ENCODE peak calls at places on chromosomes 16 and 17, in seven cellular contexts. W is Peyer's patch, N is ovary, X is breast epithelium, S is adrenal gland, Z is endothelial cell of umbilical vein, I is body of pancreas. B is an unnamed sample. For H3K4me1, the result is how much of the 10 kb centered on the place peaks cover.

GRCh38 chr16:11188801-11189740 is 66.9 kb downstream of the SOCS1 start:
- DNase-seq in W (no peak), N (no peak), X (peak), S (no peak), Z (no peak), I (no peak), B (no peak)

GRCh38 chr16:81397879-81398516 is 46.6 kb upstream of the CMIP start:
- DNase-seq in W (peak), N (no peak), X (no peak), S (no peak), Z (no peak), I (no peak), B (no peak)

GRCh38 chr16:83268164-83268563 is 539.6 kb upstream of the HSBP1 start:
- DNase-seq in W (no peak), N (no peak), X (no peak), S (no peak), Z (no peak), I (no peak), B (no peak)

GRCh38 chr17:44965491-44966234 is 2.4 kb downstream of the C1QL1 start:
- DNase-seq in W (no peak), N (no peak), X (no peak), S (no peak), Z (no peak), I (no peak), B (no peak)

GRCh38 chr17:36773039-36773438 is 164.2 kb upstream of the LHX1 start:
- DNase-seq in W (no peak), N (no peak), X (no peak), S (no peak), Z (no peak), I (no peak), B (no peak)

GRCh38 chr17:72576289-72576759 is 455.5 kb downstream of the SOX9 start:
- DNase-seq in W (no peak), N (no peak), X (no peak), S (no peak), Z (no peak), I (no peak), B (no peak)

GRCh38 chr16:22664132-22664531 is 149.8 kb upstream of the HS3ST2 start:
- DNase-seq in W (no peak), N (no peak), X (no peak), S (no peak), Z (no peak), I (no peak), B (no peak)

GRCh38 chr16:50463581-50464324 is 84.4 kb upstream of the NKD1 start:
- DNase-seq in W (peak), N (no peak), X (peak), S (no peak), Z (no peak), I (no peak), B (no peak)

GRCh38 chr16:79747688-79748087 is 147.2 kb upstream of the MAF start:
- DNase-seq in W (no peak), N (no peak), X (no peak), S (no peak), Z (no peak), I (no peak), B (no peak)

GRCh38 chr17:60355663-60356594 is 36.0 kb downstream of the USP32 start:
- DNase-seq in W (no peak), N (no peak), X (no peak), S (peak), Z (no peak), I (no peak), B (peak)
- H3K4me1 ChIP-seq in W (under half), N (under half), X (under half), S (under half), Z (under half), I (under half), B (under half)

GRCh38 chr17:39737761-39738567 is at the start of gene GRB7:
- DNase-seq in W (peak), N (no peak), X (peak), S (peak), Z (no peak), I (peak), B (peak)
- TF ChIP-seq POLR2A in W (peak), N (no peak), X (peak), S (no peak), Z (no peak), I (peak), B (no peak)

GRCh38 chr17:82227629-82228277 is 1.1 kb upstream of the SLC16A3 start:
- DNase-seq in W (peak), N (no peak), X (no peak), S (no peak), Z (no peak), I (no peak), B (no peak)
- H3K4me3 ChIP-seq in W (peak), N (no peak), X (peak), S (no peak), Z (no peak), I (no peak), B (peak)

DNA sequence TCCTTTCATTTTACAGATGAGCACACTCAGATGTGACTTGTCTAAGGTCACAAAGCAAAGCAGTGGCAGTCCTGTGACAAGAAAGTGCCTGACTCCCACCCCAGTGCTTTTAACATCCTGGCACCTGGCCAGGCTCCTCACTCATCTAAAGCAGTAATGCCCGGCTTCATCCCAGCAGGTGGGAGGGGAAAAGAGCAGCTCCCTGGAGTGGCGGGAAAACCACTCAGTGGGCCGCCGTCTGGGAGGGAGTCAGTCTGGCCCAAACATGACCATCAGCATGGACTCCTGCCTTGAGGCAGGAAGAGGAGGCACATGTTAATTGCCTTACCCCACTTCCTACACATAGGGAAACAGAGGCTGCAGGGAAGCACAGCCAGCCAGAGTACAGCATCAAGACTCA is 2.6 kb downstream of the PCGF2 start:
- DNase-seq in W (no peak), N (peak), X (no peak), S (no peak), Z (no peak), I (no peak), B (no peak)
- H3K4me1 ChIP-seq in W (under half), N (under half), X (under half), S (under half), Z (under half), I (half or more), B (half or more)

DNA sequence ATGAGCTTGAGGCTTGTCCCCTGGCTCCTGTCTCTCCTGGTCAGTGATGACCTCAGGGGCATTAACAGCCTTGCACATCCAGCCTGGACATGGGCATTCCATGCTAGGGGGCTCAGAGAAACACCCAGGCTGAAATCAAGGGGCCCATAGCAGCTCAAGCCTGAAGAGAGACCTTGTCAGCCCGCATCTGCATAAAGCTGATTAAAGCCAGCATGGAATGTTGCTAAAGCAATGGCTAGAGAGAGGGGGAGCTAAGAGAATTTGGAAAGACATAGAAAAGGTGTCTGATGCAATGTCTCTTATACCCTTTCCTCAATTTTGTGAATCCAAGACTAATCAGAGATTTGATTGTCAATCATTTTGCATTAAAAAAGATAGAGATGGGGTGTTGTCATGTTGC is 51.4 kb upstream of the WSCD1 start:
- DNase-seq in W (no peak), N (no peak), X (no peak), S (no peak), Z (no peak), I (no peak), B (no peak)
- TF ChIP-seq POLR2A in W (no peak), N (no peak), X (no peak), S (no peak), Z (no peak), I (no peak), B (no peak)

GRCh38 chr16:72198021-72198420 is 26.1 kb upstream of the PMFBP1 start:
- DNase-seq in W (no peak), N (peak), X (no peak), S (peak), Z (peak), I (peak), B (peak)
- H3K4me3 ChIP-seq in W (no peak), N (no peak), X (no peak), S (no peak), Z (no peak), I (no peak), B (no peak)

B was measured in testis.